ENCODE peak calls at places on chromosomes 4 and X, in ten cellular contexts. B, U, M, D, L, Z, G, Y, E and A are unnamed samples.

GRCh38 chr4:142886566-142886965 is 40.5 kb upstream of the INPP4B start:
- DNase-seq in B (no peak), U (no peak), M (no peak), D (no peak), L (no peak), Z (no peak), G (no peak), Y (no peak), E (no peak), A (no peak)

GRCh38 chr4:6288342-6288741 is 18.7 kb downstream of the WFS1 start:
- DNase-seq in B (no peak), U (no peak), M (no peak), D (no peak), L (no peak), Z (no peak), G (no peak), Y (no peak), E (no peak), A (no peak)

GRCh38 chrX:45850197-45850774 is 649.6 kb upstream of the DIPK2B start:
- DNase-seq in B (no peak), U (no peak), M (no peak), D (no peak), L (no peak), Z (no peak), G (no peak), Y (peak; percentile 8), E (no peak), A (no peak)

GRCh38 chr4:66169341-66169740 is 499.1 kb upstream of the EPHA5 start:
- DNase-seq in B (no peak), U (no peak), M (no peak), D (no peak), L (no peak), Z (no peak), G (peak; percentile 44), Y (no peak), E (no peak), A (no peak)

GRCh38 chr4:29326816-29327215 is 1393.4 kb upstream of the PCDH7 start:
- DNase-seq in B (no peak), U (no peak), M (no peak), D (no peak), L (no peak), Z (no peak), G (no peak), Y (no peak), E (no peak), A (no peak)

GRCh38 chrX:153501530-153501929 is 6.8 kb downstream of the BGN start:
- DNase-seq in B (no peak), U (no peak), M (no peak), D (peak; percentile 36), L (no peak), Z (no peak), G (no peak), Y (no peak), E (no peak), A (no peak)

GRCh38 chr4:170242471-170242870 is 152.7 kb upstream of the AADAT start:
- DNase-seq in B (no peak), U (no peak), M (no peak), D (peak; percentile 7), L (no peak), Z (no peak), G (no peak), Y (peak; percentile 10), E (no peak), A (no peak)

GRCh38 chr4:115110191-115111166 is 2.9 kb downstream of the NDST4 start:
- DNase-seq in B (no peak), U (no peak), M (no peak), D (peak; percentile 21), L (peak; percentile 44), Z (no peak), G (no peak), Y (no peak), E (no peak), A (peak; percentile 63)

GRCh38 chr4:16516796-16517413 is 290.6 kb upstream of the TAPT1 start:
- DNase-seq in B (no peak), U (peak; percentile 45), M (peak; percentile 22), D (peak; percentile 92), L (no peak), Z (no peak), G (peak; percentile 85), Y (peak; percentile 82), E (no peak), A (no peak)

GRCh38 chr4:137531951-137532868 is at the start of gene PCDH18:
- DNase-seq in B (no peak), U (no peak), M (peak; percentile 37), D (peak; percentile 86), L (peak; percentile 54), Z (no peak), G (peak; percentile 98), Y (peak; percentile 98), E (no peak), A (peak; percentile 19)

GRCh38 chr4:138522366-138522765 is 280.2 kb upstream of the SLC7A11 start:
- DNase-seq in B (no peak), U (no peak), M (no peak), D (no peak), L (no peak), Z (no peak), G (peak; percentile 45), Y (peak; percentile 24), E (no peak), A (no peak)

GRCh38 chr4:33107813-33108212 is 2387.6 kb downstream of the PCDH7 start:
- DNase-seq in B (no peak), U (no peak), M (no peak), D (no peak), L (no peak), Z (no peak), G (no peak), Y (peak; percentile 16), E (no peak), A (no peak)

GRCh38 chr4:61427099-61427817 is 227.1 kb downstream of the ADGRL3 start:
- DNase-seq in B (no peak), U (no peak), M (no peak), D (no peak), L (no peak), Z (no peak), G (no peak), Y (no peak), E (no peak), A (no peak)

GRCh38 chr4:89222171-89222570 is 85.4 kb downstream of the GPRIN3 start:
- DNase-seq in B (no peak), U (no peak), M (no peak), D (no peak), L (no peak), Z (no peak), G (no peak), Y (no peak), E (no peak), A (no peak)

GRCh38 chr4:168558587-168558986 is 61.7 kb downstream of the PALLD start:
- DNase-seq in B (no peak), U (no peak), M (no peak), D (no peak), L (no peak), Z (no peak), G (peak; percentile 68), Y (peak; percentile 68), E (no peak), A (no peak)